ENCODE peak calls at places on chromosomes 7 and 10, in four cellular contexts. M is cortex of kidney, R is amygdala, U is IMR-90. J is an unnamed sample.

GRCh38 chr10:43198682-43199005 is 60.4 kb downstream of the CSGALNACT2 start:
- DNase-seq in M (no peak), R (no peak), U (no peak), J (no peak)

GRCh38 chr7:44398506-44398905 is 73.1 kb upstream of the CAMK2B start:
- DNase-seq in M (no peak), R (no peak), U (no peak), J (no peak)

GRCh38 chr10:7567896-7568295 is 98.9 kb downstream of the ITIH5 start:
- DNase-seq in M (no peak), R (no peak), U (no peak), J (no peak)

GRCh38 chr10:43839973-43840372 is 191.3 kb upstream of the ZNF32 start:
- DNase-seq in M (no peak), R (no peak), U (no peak), J (no peak)

GRCh38 chr7:18087031-18087686 is 59.5 kb upstream of the PRPS1L1 start:
- DNase-seq in M (no peak), R (peak), U (no peak), J (no peak)

GRCh38 chr10:124001391-124002260 is 91.8 kb downstream of the CHST15 start:
- DNase-seq in M (no peak), R (no peak), U (no peak), J (no peak)

GRCh38 chr7:71785216-71785615 is 626.9 kb downstream of the CALN1 start:
- DNase-seq in M (no peak), R (no peak), U (no peak), J (no peak)

GRCh38 chr7:17009007-17009719 is 127.4 kb upstream of the AGR3 start:
- DNase-seq in M (no peak), R (no peak), U (peak), J (peak)

GRCh38 chr10:18501610-18502009 is 149.8 kb downstream of the NSUN6 start:
- DNase-seq in M (no peak), R (no peak), U (no peak), J (no peak)

GRCh38 chr7:99409192-99409572 is 413 bp downstream of the BUD31 start:
- DNase-seq in M (no peak), R (no peak), U (no peak), J (no peak)

GRCh38 chr7:128913856-128914565 is 3.5 kb upstream of the KCP start:
- DNase-seq in M (no peak), R (no peak), U (no peak), J (no peak)

GRCh38 chr10:75403144-75404022 is 1.8 kb upstream of the ZNF503 start:
- DNase-seq in M (no peak), R (peak), U (no peak), J (peak)

GRCh38 chr7:133235212-133235883 is 17.5 kb upstream of the EXOC4 start:
- DNase-seq in M (no peak), R (no peak), U (peak), J (no peak)

GRCh38 chr10:98758451-98758850 is 311.7 kb upstream of the HPS1 start:
- DNase-seq in M (no peak), R (no peak), U (no peak), J (no peak)

GRCh38 chr10:30436200-30436599 is 2.2 kb downstream of the MAP3K8 start:
- DNase-seq in M (no peak), R (no peak), U (peak), J (peak)

GRCh38 chr7:33965116-33965827 is 59.9 kb downstream of the BMPER start:
- DNase-seq in M (no peak), R (no peak), U (peak), J (no peak)

GRCh38 chr7:923108-924041 is 31.1 kb downstream of the ADAP1 start:
- DNase-seq in M (no peak), R (no peak), U (peak), J (peak)

GRCh38 chr7:116552616-116553015 is 27.8 kb downstream of the CAV1 start:
- DNase-seq in M (no peak), R (no peak), U (peak), J (peak)

GRCh38 chr7:24477807-24478655 is 95.2 kb upstream of the PALS2 start:
- DNase-seq in M (no peak), R (no peak), U (peak), J (peak)

GRCh38 chr7:148334959-148335577 is 255.5 kb upstream of the C7orf33 start:
- DNase-seq in M (no peak), R (no peak), U (no peak), J (peak)

GRCh38 chr10:119724630-119725549 is 960 bp upstream of the INPP5F start:
- DNase-seq in M (no peak), R (no peak), U (peak), J (peak)

GRCh38 chr7:132149801-132150310 is 426.4 kb downstream of the PLXNA4 start:
- DNase-seq in M (no peak), R (no peak), U (no peak), J (no peak)

GRCh38 chr10:66931340-66931948 is 5.6 kb downstream of the LRRTM3 start:
- DNase-seq in M (no peak), R (no peak), U (peak), J (peak)

GRCh38 chr10:78973901-78974408 is 94.8 kb upstream of the ZMIZ1 start:
- DNase-seq in M (no peak), R (peak), U (peak), J (peak)

GRCh38 chr7:95046494-95047240 is 139.3 kb downstream of the PPP1R9A start:
- DNase-seq in M (no peak), R (no peak), U (no peak), J (peak)

GRCh38 chr7:73599151-73599882 is 20.9 kb upstream of the TBL2 start:
- DNase-seq in M (no peak), R (no peak), U (no peak), J (no peak)

GRCh38 chr7:27107391-27107900 is 5.0 kb upstream of the HOXA2 start:
- DNase-seq in M (no peak), R (no peak), U (peak), J (peak)

GRCh38 chr10:127125331-127125730 is 71.1 kb downstream of the INSYN2A start:
- DNase-seq in M (no peak), R (no peak), U (no peak), J (no peak)

GRCh38 chr7:39130740-39131538 is 153.2 kb downstream of the POU6F2 start:
- DNase-seq in M (no peak), R (no peak), U (no peak), J (no peak)

GRCh38 chr7:54729096-54729495 is 29.9 kb downstream of the SEC61G start:
- DNase-seq in M (no peak), R (no peak), U (no peak), J (no peak)

GRCh38 chr7:43105521-43106120 is 6.8 kb upstream of the HECW1 start:
- DNase-seq in M (no peak), R (no peak), U (peak), J (peak)

GRCh38 chr10:19572056-19572455 is 244.2 kb upstream of the PLXDC2 start:
- DNase-seq in M (no peak), R (no peak), U (no peak), J (peak)

J was measured in astrocyte of the spinal cord.